ENCODE peak calls at places on chromosome 4, in five cellular contexts. S, D, G, V and H are unnamed samples.
A peak's percentile ranks its signal among the peaks of the same experiment; 100 is the strongest.

GRCh38 chr4:105895324-105895608 is at the start of gene NPNT:
- DNase-seq in S (peak; percentile 60), D (no peak), G (no peak), V (no peak), H (no peak)

GRCh38 chr4:52096048-52096447 is 44.9 kb downstream of the SPATA18 start:
- DNase-seq in S (no peak), D (no peak), G (no peak), V (no peak), H (no peak)

GRCh38 chr4:175674219-175674618 is 137.8 kb downstream of the GPM6A start:
- DNase-seq in S (no peak), D (no peak), G (no peak), V (no peak), H (no peak)

GRCh38 chr4:132227349-132228165 is 921.5 kb upstream of the PCDH10 start:
- DNase-seq in S (peak; percentile 7), D (peak; percentile 5), G (peak; percentile 62), V (no peak), H (no peak)

GRCh38 chr4:83282049-83282535 is 2.5 kb downstream of the COQ2 start:
- DNase-seq in S (peak; percentile 44), D (peak; percentile 40), G (peak; percentile 52), V (no peak), H (peak; percentile 30)

GRCh38 chr4:3037957-3038451 is 36.3 kb downstream of the HTT-AS start:
- DNase-seq in S (no peak), D (no peak), G (no peak), V (peak; percentile 43), H (no peak)

GRCh38 chr4:81565137-81565870 is 93.6 kb upstream of the RASGEF1B start:
- DNase-seq in S (no peak), D (no peak), G (no peak), V (peak; percentile 28), H (peak; percentile 81)

GRCh38 chr4:55183926-55184599 is 58.7 kb upstream of the KDR start:
- DNase-seq in S (no peak), D (no peak), G (peak; percentile 53), V (peak; percentile 26), H (peak; percentile 27)

GRCh38 chr4:127634181-127634580 is 1.4 kb downstream of the INTU start:
- DNase-seq in S (no peak), D (no peak), G (no peak), V (no peak), H (no peak)

GRCh38 chr4:9971711-9972110 is 49.6 kb downstream of the SLC2A9 start:
- DNase-seq in S (no peak), D (no peak), G (no peak), V (no peak), H (no peak)

GRCh38 chr4:110636677-110637407 is 14.0 kb upstream of the PITX2 start:
- DNase-seq in S (no peak), D (no peak), G (peak; percentile 44), V (no peak), H (no peak)

GRCh38 chr4:161629694-161630441 is 533.9 kb downstream of the FSTL5 start:
- DNase-seq in S (no peak), D (no peak), G (no peak), V (no peak), H (no peak)

GRCh38 chr4:5361968-5362367 is 310.7 kb downstream of the STK32B start:
- DNase-seq in S (no peak), D (no peak), G (no peak), V (no peak), H (no peak)

GRCh38 chr4:78753091-78753490 is 23.1 kb upstream of the BMP2K start:
- DNase-seq in S (no peak), D (no peak), G (no peak), V (no peak), H (no peak)

GRCh38 chr4:119841361-119841760 is 212.8 kb upstream of the PDE5A start:
- DNase-seq in S (no peak), D (no peak), G (no peak), V (no peak), H (no peak)

GRCh38 chr4:171281359-171281758 is 531.8 kb upstream of the GALNTL6 start:
- DNase-seq in S (no peak), D (no peak), G (no peak), V (no peak), H (no peak)
- TF ChIP-seq EP300 in S (no peak), D (no peak), G (no peak), V (no peak), H (no peak)

GRCh38 chr4:180745019-180745418 is 1498.2 kb upstream of the TENM3 start:
- DNase-seq in S (peak; percentile 7), D (no peak), G (no peak), V (no peak), H (no peak)

DNA sequence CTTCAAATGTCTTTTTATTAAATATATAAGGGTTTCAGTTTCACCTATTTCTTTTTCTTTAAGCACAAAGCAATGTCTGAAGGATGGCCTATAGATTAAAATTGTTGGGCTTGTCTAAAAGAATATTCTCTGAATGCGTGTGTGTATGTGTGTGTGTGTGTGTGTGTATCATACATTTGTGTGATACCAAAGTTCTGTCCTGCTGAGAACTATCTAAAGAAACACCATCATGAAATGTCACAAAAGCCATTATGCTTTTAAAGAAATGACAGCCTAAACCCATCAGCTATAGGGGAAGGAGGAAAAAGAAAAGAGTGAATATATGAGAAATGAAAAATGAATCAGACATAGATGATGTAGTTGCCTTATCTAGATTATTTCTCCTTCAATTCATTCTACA is 1501.5 kb upstream of the TENM3 start:
- DNase-seq in S (no peak), D (no peak), G (no peak), V (no peak), H (no peak)
- TF ChIP-seq EP300 in S (no peak), D (no peak), G (no peak), V (no peak), H (no peak)

DNA sequence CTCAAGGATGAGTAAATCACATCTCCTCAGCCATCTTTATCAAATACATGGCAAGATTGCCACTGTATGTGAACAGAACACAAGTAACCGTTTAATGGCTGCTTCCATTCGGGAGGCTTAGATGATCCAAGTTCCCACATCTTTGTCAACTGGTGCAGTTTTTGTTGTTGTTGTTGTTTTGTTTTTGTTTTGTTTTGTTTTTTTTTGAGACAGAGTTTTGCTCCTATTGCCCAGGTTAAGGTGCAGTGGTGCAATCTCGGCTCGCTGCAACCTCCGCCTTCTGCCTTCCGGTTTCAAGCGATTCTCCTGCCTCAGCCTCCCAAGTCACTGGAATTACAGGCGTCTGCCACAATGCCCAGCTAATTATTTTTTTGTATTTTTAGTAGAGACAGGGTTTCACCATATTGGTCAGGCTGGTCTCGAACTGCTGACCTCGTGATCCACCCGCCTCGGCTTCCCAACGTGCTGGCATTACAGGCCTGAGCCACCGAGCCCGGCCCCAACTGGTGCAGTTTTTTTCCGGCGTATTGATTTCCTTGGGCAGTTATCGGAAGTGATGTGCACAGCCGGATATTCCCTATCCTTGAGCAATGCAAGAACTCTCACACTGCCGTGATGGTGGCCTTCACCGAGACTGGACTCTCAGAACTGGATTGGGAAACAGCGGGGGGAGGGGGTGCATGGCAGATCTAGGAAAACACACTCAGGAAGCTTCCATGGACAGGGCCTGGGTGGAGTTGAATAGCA is 29.2 kb upstream of the TRIM2 start:
- DNase-seq in S (no peak), D (no peak), G (no peak), V (no peak), H (no peak)
- TF ChIP-seq EP300 in S (no peak), D (no peak), G (no peak), V (no peak), H (no peak)

GRCh38 chr4:102344955-102345794 is at the start of gene SLC39A8:
- DNase-seq in S (peak; percentile 92), D (peak; percentile 92), G (peak; percentile 89), V (peak; percentile 83), H (peak; percentile 82)
- TF ChIP-seq EP300 in S (no peak), D (peak; percentile 48), G (no peak), V (no peak), H (no peak)